ENCODE peak calls at places on chromosomes 1 and 21, in four cellular contexts. One of them, this sample, is unnamed.

GRCh38 chr1:248822148-248823032 is 3.3 kb downstream of the SH3BP5L start:
- DNase-seq in HFFc6: no peak
- DNase-seq in T-helper 1 cell: no peak
- DNase-seq in activated CD8-positive, alpha-beta T cell treated with anti-CD3 and anti-CD28 coated beads, Interleukin-2, amount 10 ng/mL, durations not matched to agents 7 days and 5 days: no peak
- DNase-seq in this sample: no peak

GRCh38 chr1:94863919-94864318 is 43.8 kb downstream of the SLC44A3 start:
- DNase-seq in HFFc6: peak; percentile 85
- DNase-seq in T-helper 1 cell: no peak
- DNase-seq in activated CD8-positive, alpha-beta T cell treated with anti-CD3 and anti-CD28 coated beads, Interleukin-2, amount 10 ng/mL, durations not matched to agents 7 days and 5 days: no peak
- DNase-seq in this sample: no peak

GRCh38 chr1:7153464-7153863 is 368.2 kb downstream of the CAMTA1 start:
- DNase-seq in HFFc6: no peak
- DNase-seq in T-helper 1 cell: no peak
- DNase-seq in activated CD8-positive, alpha-beta T cell treated with anti-CD3 and anti-CD28 coated beads, Interleukin-2, amount 10 ng/mL, durations not matched to agents 7 days and 5 days: no peak
- DNase-seq in this sample: no peak

GRCh38 chr1:203478231-203478630 is 2.6 kb downstream of the PRELP start:
- DNase-seq in HFFc6: no peak
- DNase-seq in T-helper 1 cell: no peak
- DNase-seq in activated CD8-positive, alpha-beta T cell treated with anti-CD3 and anti-CD28 coated beads, Interleukin-2, amount 10 ng/mL, durations not matched to agents 7 days and 5 days: no peak
- DNase-seq in this sample: no peak

GRCh38 chr1:21931171-21932093 is 5.7 kb downstream of the HSPG2 start:
- DNase-seq in HFFc6: peak; percentile 91
- DNase-seq in T-helper 1 cell: no peak
- DNase-seq in activated CD8-positive, alpha-beta T cell treated with anti-CD3 and anti-CD28 coated beads, Interleukin-2, amount 10 ng/mL, durations not matched to agents 7 days and 5 days: no peak
- DNase-seq in this sample: no peak

GRCh38 chr1:62425041-62425440 is 11.8 kb upstream of the USP1 start:
- DNase-seq in HFFc6: no peak
- DNase-seq in T-helper 1 cell: no peak
- DNase-seq in activated CD8-positive, alpha-beta T cell treated with anti-CD3 and anti-CD28 coated beads, Interleukin-2, amount 10 ng/mL, durations not matched to agents 7 days and 5 days: no peak
- DNase-seq in this sample: no peak

GRCh38 chr1:97281962-97282361 is 560.4 kb downstream of the PTBP2 start:
- DNase-seq in HFFc6: no peak
- DNase-seq in T-helper 1 cell: no peak
- DNase-seq in activated CD8-positive, alpha-beta T cell treated with anti-CD3 and anti-CD28 coated beads, Interleukin-2, amount 10 ng/mL, durations not matched to agents 7 days and 5 days: no peak
- DNase-seq in this sample: no peak

GRCh38 chr1:228337031-228337564 is 69.5 kb downstream of the TRIM11 start:
- DNase-seq in HFFc6: no peak
- DNase-seq in T-helper 1 cell: no peak
- DNase-seq in activated CD8-positive, alpha-beta T cell treated with anti-CD3 and anti-CD28 coated beads, Interleukin-2, amount 10 ng/mL, durations not matched to agents 7 days and 5 days: no peak
- DNase-seq in this sample: no peak

GRCh38 chr1:203207751-203208150 is 21.2 kb upstream of the CHI3L1 start:
- DNase-seq in HFFc6: no peak
- DNase-seq in T-helper 1 cell: no peak
- DNase-seq in activated CD8-positive, alpha-beta T cell treated with anti-CD3 and anti-CD28 coated beads, Interleukin-2, amount 10 ng/mL, durations not matched to agents 7 days and 5 days: no peak
- DNase-seq in this sample: no peak

GRCh38 chr1:117753232-117753631 is 147.4 kb downstream of the TENT5C start:
- DNase-seq in HFFc6: no peak
- DNase-seq in T-helper 1 cell: no peak
- DNase-seq in activated CD8-positive, alpha-beta T cell treated with anti-CD3 and anti-CD28 coated beads, Interleukin-2, amount 10 ng/mL, durations not matched to agents 7 days and 5 days: no peak
- DNase-seq in this sample: no peak

GRCh38 chr1:156625436-156626078 is 6.3 kb downstream of the HAPLN2 start:
- DNase-seq in HFFc6: no peak
- DNase-seq in T-helper 1 cell: no peak
- DNase-seq in activated CD8-positive, alpha-beta T cell treated with anti-CD3 and anti-CD28 coated beads, Interleukin-2, amount 10 ng/mL, durations not matched to agents 7 days and 5 days: peak; percentile 70
- DNase-seq in this sample: peak; percentile 35

GRCh38 chr1:21938791-21939538 is 1.9 kb upstream of the HSPG2 start:
- DNase-seq in HFFc6: no peak
- DNase-seq in T-helper 1 cell: no peak
- DNase-seq in activated CD8-positive, alpha-beta T cell treated with anti-CD3 and anti-CD28 coated beads, Interleukin-2, amount 10 ng/mL, durations not matched to agents 7 days and 5 days: no peak
- DNase-seq in this sample: no peak

GRCh38 chr1:81702903-81703302 is 97.8 kb upstream of the ADGRL2 start:
- DNase-seq in HFFc6: peak; percentile 88
- DNase-seq in T-helper 1 cell: no peak
- DNase-seq in activated CD8-positive, alpha-beta T cell treated with anti-CD3 and anti-CD28 coated beads, Interleukin-2, amount 10 ng/mL, durations not matched to agents 7 days and 5 days: no peak
- DNase-seq in this sample: no peak

GRCh38 chr21:45531393-45532215 is 10.6 kb downstream of the SLC19A1 start:
- DNase-seq in HFFc6: no peak
- DNase-seq in T-helper 1 cell: peak; percentile 5
- DNase-seq in activated CD8-positive, alpha-beta T cell treated with anti-CD3 and anti-CD28 coated beads, Interleukin-2, amount 10 ng/mL, durations not matched to agents 7 days and 5 days: no peak
- DNase-seq in this sample: no peak

GRCh38 chr1:79603862-79604261 is 597.3 kb upstream of the ADGRL4 start:
- DNase-seq in HFFc6: peak; percentile 59
- DNase-seq in T-helper 1 cell: no peak
- DNase-seq in activated CD8-positive, alpha-beta T cell treated with anti-CD3 and anti-CD28 coated beads, Interleukin-2, amount 10 ng/mL, durations not matched to agents 7 days and 5 days: no peak
- DNase-seq in this sample: no peak

GRCh38 chr1:220527279-220528048 is 472 bp upstream of the MARK1 start:
- DNase-seq in HFFc6: no peak
- DNase-seq in T-helper 1 cell: no peak
- DNase-seq in activated CD8-positive, alpha-beta T cell treated with anti-CD3 and anti-CD28 coated beads, Interleukin-2, amount 10 ng/mL, durations not matched to agents 7 days and 5 days: no peak
- DNase-seq in this sample: no peak

GRCh38 chr1:40664791-40665190 is 691 bp downstream of the RIMS3 start:
- DNase-seq in HFFc6: no peak
- DNase-seq in T-helper 1 cell: no peak
- DNase-seq in activated CD8-positive, alpha-beta T cell treated with anti-CD3 and anti-CD28 coated beads, Interleukin-2, amount 10 ng/mL, durations not matched to agents 7 days and 5 days: no peak
- DNase-seq in this sample: no peak

GRCh38 chr1:52436817-52437216 is 32.4 kb downstream of the PRPF38A start:
- DNase-seq in HFFc6: no peak
- DNase-seq in T-helper 1 cell: no peak
- DNase-seq in activated CD8-positive, alpha-beta T cell treated with anti-CD3 and anti-CD28 coated beads, Interleukin-2, amount 10 ng/mL, durations not matched to agents 7 days and 5 days: no peak
- DNase-seq in this sample: no peak

GRCh38 chr1:205948000-205948399 is 4.7 kb upstream of the SLC26A9 start:
- DNase-seq in HFFc6: no peak
- DNase-seq in T-helper 1 cell: no peak
- DNase-seq in activated CD8-positive, alpha-beta T cell treated with anti-CD3 and anti-CD28 coated beads, Interleukin-2, amount 10 ng/mL, durations not matched to agents 7 days and 5 days: no peak
- DNase-seq in this sample: no peak